ENCODE peak calls at places on chromosomes 12 and 14, in five cellular contexts. H is NCI-H2029 treated with DMSO at 0.1 percent for 48 hours, T is AG08395, M is ELR, O is astrocyte of the cerebellum. U is an unnamed sample.

GRCh38 chr12:12091977-12092663 is 21.4 kb downstream of the BCL2L14 start:
- DNase-seq in H (peak), T (no peak), M (no peak), O (peak), U (no peak)

GRCh38 chr14:93128785-93129459 is 13.2 kb upstream of the ITPK1 start:
- DNase-seq in H (no peak), T (peak), M (no peak), O (no peak), U (no peak)

GRCh38 chr12:121579981-121580868 is 598 bp downstream of the KDM2B start:
- DNase-seq in H (peak), T (peak), M (peak), O (no peak), U (peak)

GRCh38 chr14:61420326-61420725 is 98.9 kb downstream of the PRKCH start:
- DNase-seq in H (peak), T (no peak), M (peak), O (peak), U (no peak)

GRCh38 chr12:6771091-6771495 is 1.2 kb upstream of the LAG3 start:
- DNase-seq in H (no peak), T (no peak), M (no peak), O (no peak), U (no peak)

GRCh38 chr12:94834036-94834625 is 169.4 kb downstream of the NDUFA12 start:
- DNase-seq in H (no peak), T (no peak), M (no peak), O (no peak), U (no peak)

GRCh38 chr12:102479099-102479887 is 1.1 kb downstream of the IGF1 start:
- DNase-seq in H (peak), T (no peak), M (peak), O (no peak), U (no peak)

GRCh38 chr12:107992870-107993451 is 136.1 kb upstream of the WSCD2 start:
- DNase-seq in H (peak), T (peak), M (peak), O (no peak), U (no peak)

GRCh38 chr14:100158566-100159106 is 809 bp downstream of the DEGS2 start:
- DNase-seq in H (no peak), T (no peak), M (no peak), O (no peak), U (no peak)

GRCh38 chr14:100748403-100748802 is 21.7 kb downstream of the DLK1 start:
- DNase-seq in H (no peak), T (no peak), M (no peak), O (no peak), U (no peak)

GRCh38 chr12:4279120-4279690 is 5.6 kb downstream of the CCND2 start:
- DNase-seq in H (no peak), T (no peak), M (no peak), O (no peak), U (no peak)

GRCh38 chr12:71174146-71174545 is 16.3 kb upstream of the TSPAN8 start:
- DNase-seq in H (no peak), T (no peak), M (no peak), O (no peak), U (no peak)

GRCh38 chr12:116159175-116159574 is 118.3 kb downstream of the MED13L start:
- DNase-seq in H (no peak), T (no peak), M (no peak), O (peak), U (no peak)

GRCh38 chr12:57619434-57620244 is 8.4 kb downstream of the ARHGEF25 start:
- DNase-seq in H (no peak), T (no peak), M (no peak), O (no peak), U (no peak)

GRCh38 chr14:71327691-71328090 is 420.4 kb downstream of the PCNX1 start:
- DNase-seq in H (no peak), T (no peak), M (no peak), O (no peak), U (no peak)

GRCh38 chr14:73743431-73743931 is 29.3 kb upstream of the PNMA1 start:
- DNase-seq in H (no peak), T (peak), M (no peak), O (no peak), U (peak)

GRCh38 chr12:91142184-91142583 is 30.9 kb upstream of the LUM start:
- DNase-seq in H (no peak), T (peak), M (no peak), O (no peak), U (no peak)

GRCh38 chr14:24233538-24233866 is 773 bp downstream of the GMPR2 start:
- DNase-seq in H (no peak), T (no peak), M (no peak), O (no peak), U (no peak)

GRCh38 chr12:80216890-80217559 is 117.7 kb downstream of the OTOGL start:
- DNase-seq in H (no peak), T (no peak), M (no peak), O (no peak), U (no peak)

GRCh38 chr14:74249433-74250375 is 10.5 kb downstream of the VSX2 start:
- DNase-seq in H (no peak), T (no peak), M (no peak), O (no peak), U (no peak)

GRCh38 chr12:2654311-2654710 is 140.5 kb upstream of the FKBP4 start:
- DNase-seq in H (no peak), T (no peak), M (no peak), O (no peak), U (no peak)

GRCh38 chr12:118120579-118121363 is 15.2 kb upstream of the PEBP1 start:
- DNase-seq in H (peak), T (peak), M (peak), O (peak), U (peak)

GRCh38 chr14:23613242-23614070 is 22.7 kb upstream of the DHRS2 start:
- DNase-seq in H (no peak), T (no peak), M (no peak), O (no peak), U (no peak)

GRCh38 chr14:71400821-71401447 is 493.7 kb downstream of the PCNX1 start:
- DNase-seq in H (no peak), T (no peak), M (peak), O (peak), U (no peak)

GRCh38 chr14:89270439-89271227 is 146.4 kb downstream of the FOXN3 start:
- DNase-seq in H (no peak), T (no peak), M (no peak), O (no peak), U (peak)

GRCh38 chr14:76844223-76844622 is 18.0 kb downstream of the LRRC74A start:
- DNase-seq in H (peak), T (no peak), M (peak), O (no peak), U (peak)

U was measured in right lobe of liver.